ENCODE peak calls at places on chromosome 16, in four cellular contexts. C, V, G and E are unnamed samples.

GRCh38 chr16:54651440-54651839 is 279.2 kb upstream of the IRX5 start:
- DNase-seq in G (no peak), V (no peak), C (no peak), E (no peak)

GRCh38 chr16:1487395-1488053 is 1.2 kb downstream of the PTX4 start:
- DNase-seq in G (no peak), C (no peak), V (no peak), E (no peak)

GRCh38 chr16:50505115-50505514 is 43.1 kb upstream of the NKD1 start:
- DNase-seq in C (no peak), V (no peak), G (no peak), E (no peak)

GRCh38 chr16:89114159-89114981 is 20.7 kb downstream of the ACSF3 start:
- DNase-seq in C (no peak), V (no peak), G (no peak), E (no peak)

GRCh38 chr16:48576927-48577326 is 33.1 kb downstream of the N4BP1 start:
- DNase-seq in C (no peak), V (peak), G (no peak), E (no peak)

GRCh38 chr16:47734987-47735594 is 274.0 kb downstream of the PHKB start:
- DNase-seq in C (no peak), G (no peak), V (no peak), E (no peak)

GRCh38 chr16:51161440-51162195 is 10.5 kb upstream of the SALL1 start:
- DNase-seq in C (no peak), G (no peak), V (no peak), E (no peak)

GRCh38 chr16:82783933-82784566 is 157.3 kb downstream of the CDH13 start:
- DNase-seq in G (no peak), V (no peak), C (no peak), E (no peak)

GRCh38 chr16:86984286-86984685 is 332.9 kb downstream of the C16orf95 start:
- DNase-seq in V (no peak), G (no peak), C (no peak), E (no peak)

GRCh38 chr16:86986136-86986535 is 331.1 kb downstream of the C16orf95 start:
- DNase-seq in G (no peak), V (no peak), C (no peak), E (no peak)

GRCh38 chr16:86983621-86984020 is 333.6 kb downstream of the C16orf95 start:
- DNase-seq in V (no peak), G (no peak), C (no peak), E (no peak)

GRCh38 chr16:86985656-86986030 is 331.5 kb downstream of the C16orf95 start:
- DNase-seq in V (no peak), G (no peak), C (no peak), E (no peak)

GRCh38 chr16:86984975-86985655 is 332.1 kb downstream of the C16orf95 start:
- DNase-seq in G (no peak), C (no peak), V (no peak), E (no peak)
- TF ChIP-seq TCF7L2 in G (no peak), C (no peak), V (no peak), E (no peak)

DNA sequence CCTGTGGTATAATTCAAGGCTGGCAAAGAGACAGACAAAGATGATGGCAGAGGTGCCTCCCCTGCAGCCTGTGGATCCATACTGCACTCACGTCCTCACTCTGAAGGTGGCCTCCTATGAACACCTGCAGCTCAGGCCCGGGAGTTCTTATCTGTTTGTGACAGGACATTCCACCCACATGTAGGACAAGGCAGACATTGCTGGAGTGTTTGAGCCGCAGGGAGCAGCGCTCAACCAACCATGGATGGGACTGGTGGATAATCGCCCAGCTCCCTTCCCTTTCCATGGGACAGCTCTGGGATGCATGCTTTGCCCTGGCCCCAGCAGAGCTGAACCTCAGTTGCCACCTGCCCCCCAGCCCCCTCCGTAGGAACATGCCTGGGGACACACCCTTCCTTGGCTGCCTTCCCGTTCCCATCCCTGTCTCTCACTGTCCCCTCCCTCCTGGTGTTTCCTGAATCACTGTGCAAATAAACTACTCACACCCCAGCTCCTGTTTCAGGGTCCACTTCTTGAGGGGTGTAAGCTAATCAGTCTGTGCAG is 22.2 kb downstream of the ITPRIPL2 start:
- DNase-seq in G (peak), V (no peak), C (no peak), E (no peak)
- TF ChIP-seq TCF7L2 in G (no peak), V (no peak), C (no peak), E (peak)

GRCh38 chr16:67967956-67968439 is 439 bp downstream of the SLC12A4 start:
- DNase-seq in C (no peak), V (no peak), G (peak), E (no peak)
- TF ChIP-seq TCF7L2 in C (no peak), V (no peak), G (no peak), E (no peak)

GRCh38 chr16:4980691-4981090 is 22.6 kb downstream of the SEC14L5 start:
- DNase-seq in C (no peak), G (no peak), V (no peak), E (no peak)
- TF ChIP-seq TCF7L2 in C (no peak), G (no peak), V (no peak), E (no peak)

GRCh38 chr16:17404903-17405691 is 65.7 kb downstream of the XYLT1 start:
- DNase-seq in G (no peak), C (no peak), V (no peak), E (no peak)
- TF ChIP-seq TCF7L2 in G (no peak), C (no peak), V (no peak), E (no peak)